ENCODE peak calls at places on chromosomes 5 and 9, in five cellular contexts. G is GM23338; K is transverse colon; Z is CD8-positive, alpha-beta T cell; M is ovary. R is an unnamed sample.

GRCh38 chr9:135009051-135009560 is 78.4 kb upstream of the OLFM1 start:
- DNase-seq in G (no peak), K (no peak), Z (no peak), M (no peak), R (no peak)

GRCh38 chr9:105330755-105331154 is 86.3 kb downstream of the SLC44A1 start:
- DNase-seq in G (no peak), K (no peak), Z (no peak), M (no peak), R (no peak)

GRCh38 chr5:5139358-5140050 is 626 bp upstream of the ADAMTS16 start:
- DNase-seq in G (no peak), K (no peak), Z (no peak), M (peak), R (no peak)

GRCh38 chr9:129242971-129243561 is 65.0 kb upstream of the IER5L start:
- DNase-seq in G (no peak), K (no peak), Z (no peak), M (no peak), R (peak)

GRCh38 chr5:112849912-112850311 is 11.2 kb upstream of the SRP19 start:
- DNase-seq in G (no peak), K (no peak), Z (no peak), M (no peak), R (no peak)

GRCh38 chr5:151581841-151582583 is 9.1 kb downstream of the FAT2 start:
- DNase-seq in G (no peak), K (no peak), Z (no peak), M (no peak), R (no peak)

GRCh38 chr9:15622596-15622995 is 69.8 kb downstream of the CCDC171 start:
- DNase-seq in G (peak), K (no peak), Z (no peak), M (no peak), R (peak)

GRCh38 chr9:6564868-6565267 is 80.7 kb downstream of the GLDC start:
- DNase-seq in G (no peak), K (no peak), Z (no peak), M (peak), R (peak)

GRCh38 chr9:3648722-3649121 is 122.9 kb upstream of the RFX3 start:
- DNase-seq in G (no peak), K (no peak), Z (no peak), M (no peak), R (no peak)

GRCh38 chr5:610011-610743 is 2.0 kb upstream of the CEP72 start:
- DNase-seq in G (no peak), K (no peak), Z (no peak), M (no peak), R (no peak)
- TF ChIP-seq CTCF in G (no peak), K (no peak), Z (no peak), M (no peak), R (no peak)

DNA sequence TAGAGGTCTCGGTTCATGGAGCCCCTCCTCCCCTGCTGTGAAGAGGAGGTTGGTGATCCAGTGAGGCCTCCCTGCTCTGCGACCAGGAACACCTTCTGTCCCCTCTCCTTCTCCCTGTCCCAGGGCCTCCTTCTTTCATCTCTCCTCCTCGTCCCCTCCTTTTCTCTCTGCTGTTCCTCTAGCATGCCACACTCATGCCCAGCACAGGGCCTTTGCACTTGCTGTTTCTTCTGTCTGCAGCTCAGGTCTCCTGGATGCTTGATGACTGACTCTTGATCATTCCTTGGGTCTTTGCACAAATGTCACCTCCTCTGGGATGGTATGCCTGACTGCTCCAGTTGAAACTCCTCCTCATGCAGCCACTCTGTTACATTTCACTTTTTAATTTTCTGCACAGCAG is 23.2 kb upstream of the PSD2 start:
- DNase-seq in G (no peak), K (no peak), Z (no peak), M (no peak), R (no peak)
- H3K4me3 ChIP-seq in G (no peak), K (no peak), Z (no peak), M (no peak), R (no peak)

GRCh38 chr9:83708515-83709158 is 879 bp upstream of the UBQLN1 start:
- DNase-seq in G (peak), K (peak), Z (peak), M (no peak), R (peak)
- TF ChIP-seq CTCF in G (peak), K (no peak), Z (no peak), M (no peak), R (no peak)

GRCh38 chr9:22084336-22085035 is 75.4 kb upstream of the CDKN2B start:
- DNase-seq in G (no peak), K (no peak), Z (no peak), M (no peak), R (peak)
- H3K4me3 ChIP-seq in G (no peak), K (no peak), Z (no peak), M (no peak), R (no peak)

GRCh38 chr5:83721878-83722779 is 1.5 kb upstream of the HAPLN1 start:
- DNase-seq in G (peak), K (peak), Z (no peak), M (peak), R (peak)
- TF ChIP-seq CTCF in G (peak), K (no peak), Z (no peak), M (no peak), R (peak)

GRCh38 chr5:181186022-181186421 is 19.0 kb downstream of the TRIM7 start:
- DNase-seq in G (no peak), K (no peak), Z (no peak), M (no peak), R (no peak)

GRCh38 chr5:181185560-181185959 is 19.4 kb downstream of the TRIM7 start:
- DNase-seq in G (no peak), K (no peak), Z (no peak), M (no peak), R (no peak)

GRCh38 chr5:181187500-181188213 is 17.3 kb downstream of the TRIM7 start:
- DNase-seq in G (peak), K (peak), Z (no peak), M (peak), R (peak)

GRCh38 chr5:181188700-181189362 is 16.2 kb downstream of the TRIM7 start:
- DNase-seq in G (peak), K (peak), Z (peak), M (peak), R (peak)

DNA sequence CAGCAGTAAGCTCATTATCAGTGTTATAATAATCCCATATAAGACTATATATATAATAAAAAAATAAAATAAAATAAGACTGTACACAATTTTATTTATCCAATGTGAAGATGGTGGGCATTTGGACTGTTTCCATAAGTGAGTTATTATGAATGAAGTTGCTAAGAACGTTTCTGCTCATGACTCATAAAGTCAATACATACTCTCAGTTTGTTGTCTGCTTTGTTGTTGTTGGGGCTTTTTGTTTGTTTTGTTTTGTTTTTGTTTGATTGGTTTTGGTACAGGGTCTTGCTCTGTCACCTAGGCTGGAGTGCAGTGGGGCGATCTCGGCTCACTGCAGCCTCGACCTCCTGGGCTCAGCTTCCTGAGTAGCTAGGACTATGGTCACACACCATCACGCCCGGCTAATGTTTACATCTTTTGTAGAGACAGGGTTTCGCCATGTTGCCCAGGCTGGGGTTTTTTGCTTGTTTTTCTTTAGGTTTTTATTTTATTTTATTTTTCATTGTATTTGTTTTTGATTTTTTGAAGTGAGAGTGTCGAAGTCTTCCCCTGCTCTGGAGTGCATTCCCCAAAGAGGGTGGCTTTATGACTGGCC is 18.0 kb downstream of the TRIM7 start:
- DNase-seq in G (peak), K (no peak), Z (no peak), M (no peak), R (no peak)
- H3K4me3 ChIP-seq in G (peak), K (no peak), Z (no peak), M (no peak), R (no peak)

GRCh38 chr5:42241636-42242035 is 181.6 kb upstream of the GHR start:
- DNase-seq in G (no peak), K (no peak), Z (no peak), M (no peak), R (no peak)
- TF ChIP-seq CTCF in G (no peak), K (no peak), Z (no peak), M (no peak), R (no peak)

DNA sequence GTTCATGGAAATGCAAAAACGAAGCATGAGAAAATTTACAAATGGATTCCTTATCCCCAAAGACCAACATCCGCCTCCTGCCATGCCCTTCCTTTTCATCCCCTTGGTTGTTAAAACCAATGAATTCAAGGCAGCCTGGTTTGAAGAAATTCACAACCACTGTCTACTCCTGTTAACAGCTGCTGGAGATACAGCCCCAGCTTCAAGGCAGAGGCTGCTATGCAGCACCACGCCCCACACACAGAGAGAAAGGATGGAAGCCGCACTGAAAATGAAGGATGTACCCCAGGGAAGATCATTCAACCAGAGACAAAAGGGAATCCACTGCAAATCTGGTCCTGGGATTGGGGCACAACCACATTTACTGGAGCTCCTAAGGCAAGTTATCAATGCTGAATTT is 58.7 kb downstream of the DPYSL3 start:
- DNase-seq in G (peak), K (no peak), Z (no peak), M (no peak), R (no peak)
- H3K4me3 ChIP-seq in G (peak), K (no peak), Z (no peak), M (no peak), R (no peak)

R was measured in foreskin fibroblast.